ENCODE peak calls at places on chromosomes 16 and 17, in six cellular contexts. L, B, H, U, K and C are unnamed samples. For H3K9me3 and H3K36me3, the result is how much of the 10 kb centered on the place peaks cover.

GRCh38 chr17:68707032-68707431 is 105.9 kb upstream of the FAM20A start:
- DNase-seq in H (no peak), K (peak), L (no peak), B (no peak), U (no peak), C (no peak)

GRCh38 chr17:29613371-29613837 is 9.3 kb downstream of the CORO6 start:
- DNase-seq in B (no peak), L (peak), H (peak), U (peak), K (peak), C (peak)

GRCh38 chr17:15412606-15413005 is 54.8 kb downstream of the CDRT4 start:
- DNase-seq in U (no peak), B (no peak), L (no peak), K (no peak), H (no peak), C (no peak)

GRCh38 chr16:353404-354285 is 1.1 kb upstream of the AXIN1 start:
- DNase-seq in U (no peak), K (no peak), L (no peak), H (no peak), B (no peak), C (no peak)

GRCh38 chr17:69967910-69968411 is 107.1 kb upstream of the KCNJ16 start:
- DNase-seq in H (no peak), U (no peak), L (no peak), K (no peak), B (no peak), C (no peak)

GRCh38 chr16:67460961-67461360 is 20.0 kb downstream of the ATP6V0D1 start:
- DNase-seq in H (no peak), L (no peak), B (no peak), K (no peak), U (no peak), C (no peak)

GRCh38 chr16:471353-472198 is 46.1 kb downstream of the RAB11FIP3 start:
- DNase-seq in L (no peak), B (no peak), H (no peak), U (peak), K (peak), C (no peak)

GRCh38 chr17:78040561-78041400 is 82.3 kb downstream of the TNRC6C start:
- DNase-seq in B (no peak), H (peak), U (peak), K (no peak), L (peak), C (peak)

GRCh38 chr17:34974179-34974578 is 6.1 kb upstream of the LIG3 start:
- DNase-seq in H (no peak), B (no peak), K (no peak), U (no peak), L (no peak), C (no peak)

GRCh38 chr16:2042171-2042570 is 5.5 kb downstream of the NTHL1 start:
- DNase-seq in U (no peak), K (no peak), L (no peak), B (no peak), H (no peak), C (no peak)

GRCh38 chr16:85173981-85174751 is 61.9 kb upstream of the CIBAR2 start:
- DNase-seq in B (peak), U (no peak), L (no peak), K (peak), H (no peak), C (no peak)

GRCh38 chr16:87319011-87319410 is 1.8 kb upstream of the C16orf95 start:
- DNase-seq in B (no peak), U (no peak), H (no peak), K (no peak), L (no peak), C (no peak)

GRCh38 chr17:62656446-62656845 is 29.0 kb downstream of the MRC2 start:
- DNase-seq in B (no peak), H (no peak), K (no peak), U (no peak), L (no peak), C (no peak)

GRCh38 chr17:1498869-1499268 is 6.4 kb upstream of the MYO1C start:
- DNase-seq in U (no peak), K (no peak), B (no peak), H (no peak), L (no peak), C (no peak)

GRCh38 chr17:79778504-79779087 is 648 bp downstream of the CBX2 start:
- DNase-seq in B (peak), U (no peak), K (peak), H (no peak), L (no peak), C (no peak)

GRCh38 chr17:82217120-82217529 is 4.5 kb upstream of the CCDC57 start:
- DNase-seq in B (no peak), U (no peak), L (no peak), H (no peak), K (no peak), C (no peak)

GRCh38 chr16:84514874-84515835 is 10.7 kb upstream of the MEAK7 start:
- DNase-seq in U (no peak), L (no peak), B (no peak), K (peak), H (peak), C (peak)

GRCh38 chr17:63529711-63530556 is 6.8 kb downstream of the KCNH6 start:
- DNase-seq in B (no peak), U (no peak), K (no peak), L (no peak), H (no peak), C (no peak)

GRCh38 chr16:59463776-59464175 is 729.7 kb upstream of the GOT2 start:
- DNase-seq in B (no peak), K (no peak), L (no peak), U (no peak), H (no peak), C (no peak)

GRCh38 chr17:5126719-5127488 is 11.1 kb downstream of the USP6 start:
- DNase-seq in H (no peak), L (no peak), B (no peak), K (no peak), U (no peak), C (no peak)

GRCh38 chr17:82964851-82965341 is 114.5 kb upstream of the METRNL start:
- DNase-seq in H (no peak), K (no peak), L (no peak), B (no peak), U (no peak), C (no peak)

GRCh38 chr16:11759997-11760396 is 17.3 kb upstream of the TXNDC11 start:
- DNase-seq in B (no peak), U (no peak), H (no peak), K (no peak), L (no peak), C (no peak)

GRCh38 chr16:50697881-50698767 is 4.7 kb downstream of the NOD2 start:
- DNase-seq in B (no peak), K (no peak), U (peak), L (peak), H (no peak), C (peak)

DNA sequence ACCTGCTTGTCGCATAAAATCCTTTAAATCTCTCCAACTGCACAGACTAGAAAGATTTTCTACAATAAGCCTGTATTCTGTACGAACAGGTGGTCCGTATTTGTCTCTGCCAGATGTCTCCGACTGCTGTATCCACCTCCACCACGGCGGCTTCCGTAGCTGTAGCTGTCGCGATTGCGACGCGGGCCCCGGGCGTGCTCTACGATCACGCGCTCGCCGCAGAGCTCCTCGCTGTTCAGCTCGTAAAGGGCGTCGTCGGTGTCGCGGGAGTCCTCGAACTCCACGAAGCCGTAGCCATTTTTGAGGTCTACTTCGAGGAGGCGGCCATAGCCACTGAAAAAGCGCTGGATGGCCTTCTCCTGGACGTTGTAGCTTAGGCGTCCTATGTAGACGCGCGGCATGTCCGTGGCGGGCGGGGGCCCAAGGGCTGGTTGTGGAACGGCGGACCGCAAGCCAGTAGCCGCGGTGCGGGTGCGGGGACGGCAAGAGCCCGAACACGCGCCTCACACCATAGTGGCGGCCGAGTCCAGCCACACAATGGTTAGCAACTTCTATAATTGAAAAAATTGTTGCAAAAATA is 36.1 kb downstream of the ZNF624 start:
- DNase-seq in U (no peak), B (no peak), K (no peak), H (no peak), L (no peak), C (no peak)
- H3K9me3 ChIP-seq in U (under half), B (under half), K (under half), H (half or more), L (under half), C (under half)

GRCh38 chr17:51121620-51122472 is 1.2 kb upstream of the SPAG9 start:
- DNase-seq in K (peak), B (peak), L (peak), U (peak), H (peak), C (peak)
- H3K27ac ChIP-seq in K (no peak), B (peak), L (peak), U (peak), H (peak), C (peak)

GRCh38 chr17:16443390-16444257 is 28.3 kb downstream of the TRPV2 start:
- DNase-seq in K (no peak), U (no peak), B (no peak), H (no peak), L (no peak), C (no peak)
- H3K36me3 ChIP-seq in K (under half), U (under half), B (half or more), H (half or more), L (under half), C (under half)

DNA sequence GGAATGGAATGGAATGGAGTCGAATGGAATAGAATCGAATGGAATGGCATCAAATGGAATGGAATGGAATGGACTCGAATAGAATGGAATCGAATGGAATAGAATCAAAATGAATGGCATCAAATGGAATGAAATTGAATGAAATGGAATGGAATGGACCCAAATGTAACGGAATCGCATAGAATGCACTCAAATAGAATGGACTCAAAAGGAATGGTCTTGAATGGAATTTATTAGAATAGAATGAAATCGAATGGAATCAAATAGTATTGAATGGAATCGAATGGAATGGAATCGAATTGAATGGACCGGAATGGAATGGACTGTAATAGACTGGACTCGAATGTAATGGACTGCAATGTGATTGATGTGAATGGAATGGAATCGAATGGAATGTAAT is 501.4 kb upstream of the WSB1 start:
- DNase-seq in K (no peak), B (no peak), U (no peak), L (no peak), H (no peak), C (no peak)
- H3K9me3 ChIP-seq in K (half or more), B (under half), U (under half), L (under half), H (half or more), C (under half)

DNA sequence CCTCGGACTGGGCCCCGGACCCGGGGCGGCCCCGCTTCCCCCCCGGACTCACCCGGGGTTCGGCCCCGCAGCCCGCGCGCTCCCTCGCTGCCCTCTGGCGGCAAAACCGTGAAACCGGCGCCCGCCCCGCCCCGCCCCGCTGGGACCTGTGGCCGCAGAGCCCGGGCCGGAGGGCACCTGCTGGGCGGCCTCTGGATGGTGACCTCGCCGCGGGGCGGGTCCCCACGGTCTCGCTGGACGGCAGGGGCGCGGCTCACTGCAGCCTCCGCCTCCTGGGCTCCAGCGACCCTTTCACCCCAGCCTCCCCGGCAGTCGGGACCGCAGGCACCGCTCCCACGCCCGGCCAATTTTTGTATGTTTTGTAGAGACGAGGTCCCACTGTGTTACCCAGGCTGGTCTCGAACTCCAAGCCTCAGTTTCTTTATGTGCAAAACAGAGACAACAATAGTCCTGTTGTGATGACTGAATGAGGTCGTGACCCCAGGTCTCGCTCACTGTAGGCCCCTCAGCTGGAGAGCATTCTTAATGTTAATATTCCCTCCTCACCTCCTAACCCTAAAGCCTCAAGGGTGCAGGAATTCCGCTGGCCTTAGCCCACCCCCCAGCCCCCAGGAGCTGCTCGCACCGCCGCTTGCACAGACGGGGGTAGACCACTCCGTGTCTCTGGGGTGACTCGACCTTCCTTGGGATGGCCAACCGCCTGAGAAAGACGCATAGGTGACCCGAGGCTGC is 33.7 kb upstream of the RPH3AL start:
- DNase-seq in K (peak), L (peak), B (peak), U (peak), H (peak), C (peak)
- H3K27ac ChIP-seq in K (no peak), L (peak), B (no peak), U (peak), H (no peak), C (no peak)

DNA sequence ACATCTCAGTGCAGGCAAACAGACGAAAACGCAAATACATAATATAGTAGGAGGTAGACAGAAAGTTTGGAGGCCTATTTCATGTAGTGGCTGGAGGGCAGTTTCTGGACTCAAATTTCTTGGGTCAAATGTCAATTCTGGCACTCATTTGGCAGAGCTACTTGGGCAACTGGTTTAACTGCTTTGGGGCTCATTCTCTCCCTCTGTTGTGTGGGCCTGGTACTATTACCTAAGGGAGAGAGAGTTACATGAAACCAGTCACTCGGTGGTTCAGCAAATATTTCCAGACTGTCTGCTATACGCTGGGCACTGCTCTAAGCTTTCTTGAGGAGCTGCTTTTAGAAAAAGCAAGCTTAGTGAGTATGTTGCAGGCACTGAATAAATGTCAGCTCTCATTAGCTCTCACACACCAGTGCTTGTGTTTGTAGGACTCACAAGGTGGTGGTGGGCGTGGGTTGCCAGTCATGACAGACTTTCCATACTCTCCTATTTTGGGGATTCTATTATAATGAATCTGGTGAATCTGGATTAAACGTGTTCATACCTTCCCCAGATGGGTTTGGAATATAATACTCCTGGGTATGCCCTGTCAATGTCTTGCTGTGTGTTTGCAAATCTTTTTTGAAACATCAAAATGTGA is 1.7 kb upstream of the SHISA9 start:
- DNase-seq in L (no peak), K (peak), H (no peak), B (no peak), U (no peak), C (no peak)
- H3K36me3 ChIP-seq in L (under half), K (under half), H (under half), B (under half), U (under half), C (under half)

GRCh38 chr16:3295783-3296182 is 9.4 kb downstream of the TIGD7 start:
- DNase-seq in U (no peak), L (no peak), H (no peak), K (no peak), B (no peak), C (no peak)
- H3K9me3 ChIP-seq in U (under half), L (half or more), H (half or more), K (under half), B (under half), C (under half)

GRCh38 chr17:57305918-57306317 is 49.6 kb downstream of the MSI2 start:
- DNase-seq in H (no peak), L (no peak), K (no peak), U (no peak), B (no peak), C (no peak)
- H3K27ac ChIP-seq in H (no peak), L (no peak), K (no peak), U (no peak), B (no peak), C (no peak)